ENCODE peak calls at places on chromosomes 16 and 17, in five cellular contexts. N is heart left ventricle, V is brain microvascular endothelial cell, E is SK-N-SH, Z is tibial artery. S is an unnamed sample.

GRCh38 chr16:35797811-35798210 is 2338.4 kb downstream of the TP53TG3F start:
- DNase-seq in N (no peak), E (no peak), V (no peak), Z (no peak), S (no peak)

GRCh38 chr16:71917900-71918299 is 22.6 kb downstream of the IST1 start:
- DNase-seq in Z (no peak), V (peak; percentile 45), E (no peak), N (no peak), S (no peak)

GRCh38 chr16:87847467-87847784 is 21.9 kb downstream of the SLC7A5 start:
- DNase-seq in V (no peak), N (no peak), E (no peak), Z (no peak), S (no peak)

GRCh38 chr17:72977768-72978417 is 114.6 kb downstream of the SLC39A11 start:
- DNase-seq in E (no peak), Z (no peak), N (no peak), V (peak; percentile 54), S (no peak)

GRCh38 chr16:50845296-50845695 is 103.4 kb downstream of the CYLD start:
- DNase-seq in Z (no peak), E (no peak), N (no peak), V (no peak), S (no peak)

GRCh38 chr17:28912281-28912937 is 9.5 kb upstream of the DHRS13 start:
- DNase-seq in E (no peak), V (no peak), N (no peak), Z (no peak), S (no peak)

GRCh38 chr17:4497101-4497824 is 1.4 kb upstream of the SPNS2 start:
- DNase-seq in N (no peak), E (no peak), Z (no peak), V (no peak), S (no peak)

GRCh38 chr17:1203111-1203966 is 23.6 kb upstream of the ABR start:
- DNase-seq in N (peak; percentile 71), E (peak; percentile 100), V (peak; percentile 60), Z (peak; percentile 70), S (no peak)

GRCh38 chr17:78747479-78747878 is 34.6 kb downstream of the CYTH1 start:
- DNase-seq in V (no peak), N (no peak), E (no peak), Z (no peak), S (no peak)

GRCh38 chr16:22186517-22186916 is 19.6 kb upstream of the EEF2K start:
- DNase-seq in E (no peak), Z (no peak), N (no peak), V (no peak), S (no peak)

GRCh38 chr16:82432261-82432660 is 194.5 kb upstream of the CDH13 start:
- DNase-seq in V (no peak), N (no peak), E (no peak), Z (no peak), S (no peak)

GRCh38 chr16:89315791-89316581 is 98.5 kb downstream of the ZNF778 start:
- DNase-seq in N (peak; percentile 57), E (no peak), Z (peak; percentile 37), V (peak; percentile 89), S (no peak)

GRCh38 chr16:67084345-67085028 is 25.3 kb upstream of the PHAF1 start:
- DNase-seq in N (no peak), E (no peak), Z (no peak), V (no peak), S (no peak)

GRCh38 chr16:83915491-83915890 is 16.6 kb downstream of the MLYCD start:
- DNase-seq in N (peak; percentile 14), E (no peak), V (no peak), Z (no peak), S (no peak)

GRCh38 chr16:26802440-26802839 is 264.3 kb upstream of the C16orf82 start:
- DNase-seq in Z (no peak), V (no peak), E (no peak), N (no peak), S (no peak)

GRCh38 chr17:48596000-48596734 is 2.6 kb upstream of the HOXB5 start:
- DNase-seq in N (no peak), V (no peak), E (no peak), Z (no peak), S (no peak)

GRCh38 chr17:53462393-53462811 is 360.3 kb upstream of the KIF2B start:
- DNase-seq in Z (no peak), V (no peak), E (peak; percentile 3), N (no peak), S (no peak)

GRCh38 chr17:4127555-4127954 is 15.3 kb downstream of the ZZEF1 start:
- DNase-seq in Z (no peak), V (no peak), N (no peak), E (no peak), S (no peak)

GRCh38 chr16:81586421-81586820 is 141.8 kb downstream of the CMIP start:
- DNase-seq in Z (no peak), V (no peak), E (no peak), N (peak; percentile 8), S (no peak)

GRCh38 chr17:2421315-2422147 is 20.7 kb upstream of the MNT start:
- DNase-seq in E (no peak), Z (no peak), N (no peak), V (no peak), S (no peak)
- TF ChIP-seq CTCF in E (peak; percentile 17), Z (no peak), N (no peak), V (peak; percentile 30), S (no peak)

DNA sequence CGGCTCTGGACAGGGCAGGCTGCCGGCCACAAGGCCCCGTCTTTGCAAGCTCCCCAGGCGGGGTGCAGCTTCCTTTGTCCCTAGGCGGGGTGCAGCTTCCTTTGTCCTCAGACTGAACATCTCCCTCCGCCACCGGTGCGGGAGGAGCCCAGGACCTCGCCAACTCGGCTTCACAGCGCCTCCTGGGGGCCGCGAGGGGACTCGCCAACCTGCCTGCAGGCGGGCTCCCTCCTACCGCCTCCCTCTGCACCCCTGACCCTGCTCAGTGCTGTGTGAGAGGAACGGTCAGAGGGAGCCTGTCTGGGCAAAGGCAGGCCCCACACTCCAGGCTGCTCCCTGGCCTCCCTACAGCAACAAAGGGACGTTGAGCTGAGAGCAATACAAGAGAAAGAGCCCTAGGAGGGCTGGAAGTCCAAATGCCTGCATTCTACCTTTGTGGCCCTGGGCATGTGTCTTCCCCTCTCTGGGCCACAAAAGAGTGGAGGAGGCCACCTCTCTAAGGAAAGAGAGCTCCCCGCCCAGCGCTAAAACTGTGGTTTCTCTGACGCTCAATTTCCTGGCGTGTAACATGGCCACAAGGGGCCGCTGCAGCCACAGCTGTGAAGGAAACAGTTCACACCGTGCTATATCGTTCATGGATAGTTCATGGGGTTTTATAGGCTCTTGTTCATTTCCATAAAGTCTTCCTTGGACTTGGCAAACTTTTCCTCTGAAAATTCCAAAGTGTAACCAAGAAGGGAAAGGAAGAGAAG is 20.9 kb upstream of the KRT19 start:
- DNase-seq in V (peak; percentile 81), E (peak; percentile 92), N (peak; percentile 84), Z (peak; percentile 84), S (no peak)
- H3K4me3 ChIP-seq in V (peak overlapping the region; percentile 20), E (peak overlapping the region; percentile 25), N (peak overlapping the region; percentile 22), Z (peak overlapping the region; percentile 23), S (no peak overlapping the region)

GRCh38 chr17:76384222-76384986 is at the start of gene SPHK1:
- DNase-seq in E (peak; percentile 91), N (peak; percentile 84), V (peak; percentile 58), Z (peak; percentile 49), S (no peak)
- TF ChIP-seq CTCF in E (no peak), N (no peak), V (no peak), Z (no peak), S (no peak)

DNA sequence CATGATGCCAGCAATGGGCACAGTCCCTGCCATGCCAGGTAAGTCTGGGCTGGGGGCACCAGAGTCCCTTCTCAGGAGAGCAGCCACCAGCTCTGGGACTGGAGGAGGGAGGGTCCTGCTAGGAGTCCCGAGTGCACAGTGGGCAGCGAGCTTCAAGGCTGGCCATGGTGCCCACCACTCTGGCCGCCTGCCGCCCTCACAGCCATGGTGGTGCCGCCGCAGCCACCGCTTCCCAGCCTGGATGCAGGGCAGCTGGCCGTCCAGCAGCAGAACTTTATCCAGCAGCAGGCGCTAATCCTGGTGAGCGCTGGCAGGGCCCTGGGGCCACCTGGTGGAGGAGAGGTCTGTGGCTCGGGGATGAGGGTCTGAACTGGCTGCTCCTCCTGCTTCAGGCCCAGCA is 17.9 kb upstream of the SMIM5 start:
- DNase-seq in V (no peak), E (no peak), N (no peak), Z (no peak), S (no peak)
- H3K4me3 ChIP-seq in V (no peak overlapping the region), E (no peak overlapping the region), N (no peak overlapping the region), Z (no peak overlapping the region), S (no peak overlapping the region)

S was measured in BJ.